ENCODE peak calls at places on chromosomes 6 and 20, in six cellular contexts. One of them, this sample, is unnamed. For H3K27me3, the result is how much of the 10 kb centered on the place peaks cover.

GRCh38 chr20:40390654-40391053 is 298.4 kb downstream of the MAFB start:
- DNase-seq in mammary epithelial cell: no peak
- DNase-seq in HCT116: no peak
- DNase-seq in K562: no peak
- DNase-seq in IMR-90: no peak
- DNase-seq in GM12878: no peak
- DNase-seq in this sample: no peak

GRCh38 chr6:1267057-1267732 is 44.7 kb upstream of the FOXQ1 start:
- DNase-seq in K562: no peak
- DNase-seq in IMR-90: no peak
- DNase-seq in mammary epithelial cell: peak
- DNase-seq in GM12878: no peak
- DNase-seq in HCT116: no peak
- DNase-seq in this sample: no peak

GRCh38 chr20:46784450-46785127 is 75.1 kb downstream of the SLC2A10 start:
- DNase-seq in GM12878: no peak
- DNase-seq in HCT116: no peak
- DNase-seq in K562: no peak
- DNase-seq in mammary epithelial cell: no peak
- DNase-seq in IMR-90: peak
- DNase-seq in this sample: no peak

GRCh38 chr6:50655848-50656453 is 57.4 kb upstream of the TFAP2D start:
- DNase-seq in GM12878: no peak
- DNase-seq in K562: peak
- DNase-seq in IMR-90: peak
- DNase-seq in HCT116: no peak
- DNase-seq in mammary epithelial cell: no peak
- DNase-seq in this sample: peak

GRCh38 chr20:39044501-39044900 is 82.4 kb downstream of the DHX35 start:
- DNase-seq in HCT116: no peak
- DNase-seq in IMR-90: no peak
- DNase-seq in mammary epithelial cell: no peak
- DNase-seq in K562: no peak
- DNase-seq in GM12878: no peak
- DNase-seq in this sample: no peak

GRCh38 chr6:45586216-45587171 is 208.8 kb upstream of the SUPT3H start:
- DNase-seq in IMR-90: no peak
- DNase-seq in K562: peak
- DNase-seq in HCT116: no peak
- DNase-seq in mammary epithelial cell: peak
- DNase-seq in GM12878: no peak
- DNase-seq in this sample: no peak

GRCh38 chr6:39085129-39085528 is 29.9 kb downstream of the SAYSD1 start:
- DNase-seq in mammary epithelial cell: no peak
- DNase-seq in HCT116: no peak
- DNase-seq in IMR-90: no peak
- DNase-seq in K562: no peak
- DNase-seq in GM12878: no peak
- DNase-seq in this sample: no peak

GRCh38 chr6:2503816-2504494 is 246.8 kb downstream of the MYLK4 start:
- DNase-seq in K562: no peak
- DNase-seq in GM12878: no peak
- DNase-seq in IMR-90: peak
- DNase-seq in mammary epithelial cell: peak
- DNase-seq in HCT116: no peak
- DNase-seq in this sample: no peak

GRCh38 chr6:33901822-33902816 is 98.3 kb upstream of the MLN start:
- DNase-seq in IMR-90: no peak
- DNase-seq in GM12878: no peak
- DNase-seq in K562: peak
- DNase-seq in mammary epithelial cell: no peak
- DNase-seq in HCT116: no peak
- DNase-seq in this sample: no peak

GRCh38 chr20:10430704-10431103 is 3.3 kb downstream of the MKKS start:
- DNase-seq in IMR-90: no peak
- DNase-seq in K562: no peak
- DNase-seq in mammary epithelial cell: no peak
- DNase-seq in HCT116: no peak
- DNase-seq in GM12878: no peak
- DNase-seq in this sample: no peak

GRCh38 chr20:37650661-37651060 is 43.2 kb upstream of the CTNNBL1 start:
- DNase-seq in GM12878: no peak
- DNase-seq in IMR-90: no peak
- DNase-seq in mammary epithelial cell: no peak
- DNase-seq in K562: no peak
- DNase-seq in HCT116: no peak
- DNase-seq in this sample: no peak

GRCh38 chr6:26304213-26305096 is 60.5 kb upstream of the BTN3A2 start:
- DNase-seq in mammary epithelial cell: no peak
- DNase-seq in K562: peak
- DNase-seq in HCT116: peak
- DNase-seq in GM12878: no peak
- DNase-seq in IMR-90: peak
- DNase-seq in this sample: peak

GRCh38 chr20:50541606-50542041 is 31.4 kb downstream of the PTPN1 start:
- DNase-seq in GM12878: peak
- DNase-seq in IMR-90: no peak
- DNase-seq in K562: peak
- DNase-seq in mammary epithelial cell: no peak
- DNase-seq in HCT116: peak
- DNase-seq in this sample: no peak

GRCh38 chr6:129183681-129184216 is 300.8 kb downstream of the LAMA2 start:
- DNase-seq in HCT116: peak
- DNase-seq in mammary epithelial cell: peak
- DNase-seq in GM12878: no peak
- DNase-seq in K562: no peak
- DNase-seq in IMR-90: peak
- DNase-seq in this sample: no peak

GRCh38 chr20:40741507-40742106 is 52.6 kb upstream of the MAFB start:
- DNase-seq in K562: peak
- DNase-seq in GM12878: no peak
- DNase-seq in mammary epithelial cell: peak
- DNase-seq in HCT116: peak
- DNase-seq in IMR-90: peak
- DNase-seq in this sample: peak

GRCh38 chr20:6122111-6122872 is 538 bp downstream of the FERMT1 start:
- DNase-seq in HCT116: no peak
- DNase-seq in K562: no peak
- DNase-seq in mammary epithelial cell: peak
- DNase-seq in GM12878: no peak
- DNase-seq in IMR-90: peak
- DNase-seq in this sample: peak

GRCh38 chr6:10451828-10452509 is 37.1 kb upstream of the TFAP2A start:
- DNase-seq in HCT116: peak
- DNase-seq in mammary epithelial cell: peak
- DNase-seq in IMR-90: peak
- DNase-seq in K562: no peak
- DNase-seq in GM12878: no peak
- DNase-seq in this sample: no peak

GRCh38 chr6:139239137-139239536 is 52.7 kb downstream of the TXLNB start:
- DNase-seq in IMR-90: no peak
- DNase-seq in K562: no peak
- DNase-seq in mammary epithelial cell: no peak
- DNase-seq in HCT116: no peak
- DNase-seq in GM12878: no peak
- DNase-seq in this sample: no peak

GRCh38 chr20:47198254-47198671 is 158.2 kb downstream of the ZMYND8 start:
- DNase-seq in K562: no peak
- DNase-seq in IMR-90: peak
- DNase-seq in mammary epithelial cell: peak
- DNase-seq in HCT116: no peak
- DNase-seq in GM12878: peak
- DNase-seq in this sample: peak

GRCh38 chr6:133989525-133989924 is 36.5 kb downstream of the TBPL1 start:
- DNase-seq in mammary epithelial cell: no peak
- DNase-seq in K562: no peak
- DNase-seq in GM12878: no peak
- DNase-seq in IMR-90: no peak
- DNase-seq in HCT116: no peak
- DNase-seq in this sample: no peak

GRCh38 chr20:32155017-32155965 is 45.8 kb downstream of the TM9SF4 start:
- DNase-seq in IMR-90: peak
- DNase-seq in GM12878: peak
- DNase-seq in HCT116: no peak
- DNase-seq in mammary epithelial cell: peak
- DNase-seq in K562: peak
- DNase-seq in this sample: no peak

GRCh38 chr20:57205625-57206219 is 60.7 kb downstream of the BMP7 start:
- DNase-seq in K562: no peak
- DNase-seq in HCT116: peak
- DNase-seq in mammary epithelial cell: peak
- DNase-seq in GM12878: no peak
- DNase-seq in IMR-90: peak
- DNase-seq in this sample: no peak

GRCh38 chr6:34791164-34791841 is 580 bp upstream of the BLTP3A start:
- DNase-seq in IMR-90: peak
- DNase-seq in GM12878: no peak
- DNase-seq in K562: peak
- DNase-seq in HCT116: peak
- DNase-seq in mammary epithelial cell: no peak
- DNase-seq in this sample: peak

GRCh38 chr6:65776332-65776731 is 69.3 kb upstream of the EYS start:
- DNase-seq in K562: no peak
- DNase-seq in IMR-90: no peak
- DNase-seq in HCT116: no peak
- DNase-seq in GM12878: no peak
- DNase-seq in mammary epithelial cell: no peak
- DNase-seq in this sample: no peak

GRCh38 chr6:155377061-155377460 is 62.8 kb upstream of the TFB1M start:
- DNase-seq in mammary epithelial cell: peak
- DNase-seq in IMR-90: peak
- DNase-seq in K562: no peak
- DNase-seq in HCT116: no peak
- DNase-seq in GM12878: no peak
- DNase-seq in this sample: no peak

GRCh38 chr6:155372256-155372655 is 58.0 kb upstream of the TFB1M start:
- DNase-seq in GM12878: no peak
- DNase-seq in mammary epithelial cell: no peak
- DNase-seq in IMR-90: no peak
- DNase-seq in HCT116: no peak
- DNase-seq in K562: no peak
- DNase-seq in this sample: no peak

GRCh38 chr6:155371230-155371629 is 56.9 kb upstream of the TFB1M start:
- DNase-seq in K562: no peak
- DNase-seq in HCT116: no peak
- DNase-seq in IMR-90: no peak
- DNase-seq in GM12878: no peak
- DNase-seq in mammary epithelial cell: no peak
- DNase-seq in this sample: no peak

GRCh38 chr6:155374681-155375080 is 60.4 kb upstream of the TFB1M start:
- DNase-seq in IMR-90: no peak
- DNase-seq in mammary epithelial cell: no peak
- DNase-seq in K562: no peak
- DNase-seq in GM12878: no peak
- DNase-seq in HCT116: no peak
- DNase-seq in this sample: no peak

DNA sequence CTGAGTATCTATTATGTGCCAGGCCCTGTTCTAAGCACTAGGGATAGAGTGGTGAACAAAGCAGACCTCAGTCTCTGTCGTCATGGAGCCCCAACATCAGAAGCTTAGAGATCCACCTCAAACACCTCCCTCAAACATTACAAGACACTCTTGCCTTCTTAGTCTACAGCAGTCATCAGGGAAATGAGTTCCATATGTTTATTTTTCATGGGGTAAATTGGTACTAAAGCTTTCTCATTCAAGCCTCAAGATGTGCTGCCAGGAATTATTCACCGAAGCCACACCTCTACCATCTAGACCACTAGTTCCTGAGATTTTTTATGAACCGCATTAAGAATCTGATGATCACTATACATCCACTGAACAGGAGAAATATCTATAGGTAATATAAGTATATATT is 59.0 kb upstream of the TFB1M start:
- DNase-seq in IMR-90: peak
- DNase-seq in GM12878: no peak
- DNase-seq in K562: no peak
- DNase-seq in mammary epithelial cell: no peak
- DNase-seq in HCT116: no peak
- DNase-seq in this sample: no peak
- H2AFZ ChIP-seq in IMR-90: no peak
- H2AFZ ChIP-seq in GM12878: no peak
- H2AFZ ChIP-seq in K562: no peak
- H2AFZ ChIP-seq in mammary epithelial cell: no peak
- H2AFZ ChIP-seq in HCT116: no peak
- H2AFZ ChIP-seq in this sample: no peak

DNA sequence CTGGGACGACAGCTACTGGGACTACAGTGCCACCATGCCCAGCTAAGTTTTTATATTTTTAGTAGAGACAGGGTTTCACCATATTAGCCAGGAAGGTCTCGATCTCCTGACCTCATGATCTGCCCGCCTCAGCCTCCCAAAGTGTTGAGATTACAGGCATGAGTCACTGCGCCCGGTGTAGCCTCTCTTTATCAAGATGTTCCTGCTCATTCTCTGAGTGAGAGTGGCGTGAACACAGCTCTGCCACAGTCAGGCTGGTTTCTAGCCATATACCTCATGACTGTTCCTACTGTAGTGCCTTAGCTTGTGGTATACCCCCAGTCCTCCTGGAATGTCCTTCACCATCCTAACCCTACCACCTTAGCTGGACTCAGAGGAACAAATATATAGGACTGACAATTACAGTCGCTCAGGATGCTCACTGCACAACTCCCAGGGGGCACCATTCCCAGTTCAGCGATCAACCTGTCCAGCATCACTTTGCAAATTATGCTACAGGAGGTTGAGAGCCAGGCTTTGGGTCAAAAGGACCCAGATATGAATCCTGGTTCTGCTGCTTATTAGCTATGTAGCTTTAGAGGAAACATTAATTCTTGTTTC is 86.3 kb downstream of the CHMP4B start:
- DNase-seq in mammary epithelial cell: no peak
- DNase-seq in HCT116: peak
- DNase-seq in GM12878: no peak
- DNase-seq in IMR-90: no peak
- DNase-seq in K562: peak
- DNase-seq in this sample: no peak
- TF ChIP-seq CTCF in mammary epithelial cell: no peak
- TF ChIP-seq CTCF in HCT116: peak
- TF ChIP-seq CTCF in GM12878: no peak
- TF ChIP-seq CTCF in IMR-90: no peak
- TF ChIP-seq CTCF in K562: peak
- TF ChIP-seq CTCF in this sample: no peak

DNA sequence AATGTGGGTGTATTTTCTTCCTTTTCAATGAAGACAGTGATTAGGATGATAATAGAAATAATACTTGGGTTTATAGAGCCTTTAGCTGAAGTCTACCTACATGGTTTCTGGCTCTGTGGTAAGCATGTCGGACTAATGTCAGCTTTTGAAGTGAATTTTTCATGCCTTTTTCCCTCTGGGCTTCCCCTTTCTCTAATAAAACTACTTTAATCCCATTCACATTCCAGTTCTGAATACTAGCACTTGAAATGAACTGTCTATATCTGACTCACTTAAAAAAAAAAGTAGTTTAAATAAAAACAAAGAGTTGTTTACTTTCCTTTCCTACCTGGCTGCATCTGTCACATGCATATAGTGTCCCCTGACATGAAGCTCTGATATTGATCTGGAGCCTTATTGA is 545.9 kb upstream of the FLRT3 start:
- DNase-seq in K562: no peak
- DNase-seq in HCT116: no peak
- DNase-seq in IMR-90: no peak
- DNase-seq in mammary epithelial cell: peak
- DNase-seq in GM12878: no peak
- DNase-seq in this sample: no peak
- H3K27me3 ChIP-seq in K562: under half
- H3K27me3 ChIP-seq in HCT116: under half
- H3K27me3 ChIP-seq in IMR-90: under half
- H3K27me3 ChIP-seq in mammary epithelial cell: under half
- H3K27me3 ChIP-seq in GM12878: under half
- H3K27me3 ChIP-seq in this sample: under half

GRCh38 chr6:13554929-13555333 is 19.5 kb upstream of the SIRT5 start:
- DNase-seq in HCT116: no peak
- DNase-seq in GM12878: no peak
- DNase-seq in IMR-90: peak
- DNase-seq in K562: peak
- DNase-seq in mammary epithelial cell: no peak
- DNase-seq in this sample: no peak
- H2AFZ ChIP-seq in HCT116: no peak
- H2AFZ ChIP-seq in GM12878: no peak
- H2AFZ ChIP-seq in IMR-90: peak
- H2AFZ ChIP-seq in K562: peak
- H2AFZ ChIP-seq in mammary epithelial cell: no peak
- H2AFZ ChIP-seq in this sample: no peak